ENCODE peak calls at places on chromosome 13, in seven cellular contexts. T is testis, R is brain microvascular endothelial cell, U is uterus, K is IMR-90, X is cardiac muscle cell, L is SK-N-SH. P is an unnamed sample. For H3K27me3, the result is how much of the 10 kb centered on the place peaks cover.

GRCh38 chr13:38755792-38756191 is 68.9 kb downstream of the FREM2 start:
- DNase-seq in K (no peak), U (no peak), X (no peak), L (no peak), R (no peak), T (no peak), P (no peak)

GRCh38 chr13:40652588-40652940 is 13.9 kb downstream of the FOXO1 start:
- DNase-seq in T (no peak), X (no peak), R (no peak), U (no peak), K (no peak), L (no peak), P (no peak)

GRCh38 chr13:77328819-77329132 is 1.9 kb upstream of the MYCBP2 start:
- DNase-seq in L (no peak), K (no peak), U (no peak), R (no peak), X (no peak), T (no peak), P (no peak)

GRCh38 chr13:32659736-32660135 is 73.5 kb downstream of the PDS5B start:
- DNase-seq in X (peak), T (no peak), L (no peak), U (no peak), K (peak), R (no peak), P (peak)

GRCh38 chr13:91359071-91359470 is 11.6 kb downstream of the MIR17HG start:
- DNase-seq in R (no peak), X (no peak), U (no peak), L (no peak), K (no peak), T (no peak), P (no peak)

GRCh38 chr13:107685876-107686275 is 529.5 kb downstream of the LIG4 start:
- DNase-seq in L (no peak), U (no peak), T (no peak), R (no peak), X (no peak), K (no peak), P (no peak)

GRCh38 chr13:102707465-102707864 is 12.6 kb upstream of the METTL21C start:
- DNase-seq in U (no peak), X (peak), T (no peak), R (peak), K (peak), L (peak), P (peak)

GRCh38 chr13:94014461-94014860 is 465.0 kb downstream of the DCT start:
- DNase-seq in X (no peak), R (no peak), T (no peak), U (no peak), K (no peak), L (no peak), P (no peak)

GRCh38 chr13:92074658-92075057 is 676.2 kb downstream of the GPC5 start:
- DNase-seq in R (no peak), T (peak), K (no peak), L (peak), U (no peak), X (peak), P (no peak)

GRCh38 chr13:108877300-108877699 is 247.9 kb downstream of the MYO16 start:
- DNase-seq in X (no peak), L (no peak), K (peak), T (no peak), U (no peak), R (peak), P (peak)

DNA sequence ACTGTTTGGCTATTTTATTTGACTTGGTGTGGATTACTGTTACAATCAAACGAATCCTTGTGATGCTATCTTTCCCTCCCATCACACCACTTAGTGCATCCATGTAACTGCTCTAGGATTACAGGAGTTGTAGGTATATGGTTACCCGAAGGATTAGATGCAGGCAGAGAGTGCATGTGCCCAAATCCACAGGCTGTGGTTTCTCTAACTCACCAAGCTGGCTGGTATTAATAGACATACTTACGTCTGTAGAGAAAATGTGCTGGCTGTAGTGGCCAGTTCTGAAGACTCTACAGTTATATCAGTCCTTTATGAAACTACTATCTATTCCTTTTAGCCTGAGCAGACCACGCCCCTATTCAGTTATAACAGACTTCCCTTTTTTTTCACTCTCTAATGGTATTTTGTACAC is 1.1 kb upstream of the HMGB1 start:
- DNase-seq in L (no peak), U (no peak), K (peak), X (no peak), T (no peak), R (no peak), P (peak)
- H3K27ac ChIP-seq in L (peak), U (no peak), K (no peak), X (no peak), T (no peak), R (no peak), P (peak)

GRCh38 chr13:23570931-23571330 is 719 bp downstream of the TNFRSF19 start:
- DNase-seq in T (no peak), K (peak), L (no peak), R (no peak), X (peak), U (no peak), P (peak)
- TF ChIP-seq CTCF in T (no peak), K (peak), L (peak), R (peak), X (peak), U (no peak), P (peak)

GRCh38 chr13:27917121-27917947 is 2.5 kb upstream of the PDX1 start:
- DNase-seq in K (no peak), U (no peak), X (no peak), L (no peak), R (no peak), T (no peak), P (no peak)

GRCh38 chr13:27909378-27909777 is 10.4 kb upstream of the PDX1 start:
- DNase-seq in L (no peak), K (no peak), R (no peak), T (no peak), X (no peak), U (no peak), P (no peak)

GRCh38 chr13:27911499-27911898 is 8.3 kb upstream of the PDX1 start:
- DNase-seq in L (no peak), R (no peak), U (no peak), T (no peak), K (no peak), X (no peak), P (no peak)

GRCh38 chr13:27915301-27916207 is 4.2 kb upstream of the PDX1 start:
- DNase-seq in U (no peak), L (no peak), X (no peak), R (no peak), K (no peak), T (no peak), P (no peak)

GRCh38 chr13:27913116-27913515 is 6.7 kb upstream of the PDX1 start:
- DNase-seq in T (no peak), R (no peak), X (no peak), L (no peak), K (no peak), U (no peak), P (no peak)
- H3K27me3 ChIP-seq in T (under half), R (under half), X (half or more), L (half or more), K (under half), U (under half), P (under half)

GRCh38 chr13:70104481-70104880 is 3.1 kb upstream of the ATXN8OS start:
- DNase-seq in X (no peak), L (no peak), R (no peak), T (no peak), K (no peak), U (no peak), P (no peak)
- H3K27ac ChIP-seq in X (no peak), L (no peak), R (no peak), T (no peak), K (no peak), U (no peak), P (no peak)

P was measured in astrocyte.